ENCODE peak calls at places on chromosomes 16 and 17, in eight cellular contexts. M is CD8-positive, alpha-beta T cell; G is upper lobe of right lung; D is A549; W is AG10803; J is body of pancreas; V is CD4-positive, alpha-beta memory T cell; K is SK-N-SH. R is an unnamed sample.
A peak's percentile ranks its signal among the peaks of the same experiment; 100 is the strongest.

GRCh38 chr16:67538666-67539101 is 10.1 kb downstream of the RIPOR1 start:
- DNase-seq in M (no peak), G (no peak), D (no peak), W (peak; percentile 36), J (no peak), V (no peak), K (peak; percentile 38), R (no peak)

GRCh38 chr17:63842173-63842539 is 329 bp downstream of the SMARCD2 start:
- DNase-seq in M (peak; percentile 38), G (peak; percentile 81), D (no peak), W (no peak), J (peak; percentile 42), V (no peak), K (no peak), R (no peak)

GRCh38 chr17:63440770-63441335 is 5.3 kb downstream of the CYB561 start:
- DNase-seq in M (no peak), G (no peak), D (no peak), W (no peak), J (no peak), V (no peak), K (peak; percentile 71), R (no peak)

GRCh38 chr16:51968756-51969155 is 578.2 kb downstream of the TOX3 start:
- DNase-seq in M (no peak), G (no peak), D (no peak), W (peak; percentile 29), J (no peak), V (no peak), K (no peak), R (no peak)

GRCh38 chr17:79872762-79873161 is 33.5 kb upstream of the CBX4 start:
- DNase-seq in M (no peak), G (no peak), D (no peak), W (no peak), J (no peak), V (no peak), K (no peak), R (no peak)

GRCh38 chr16:3274490-3274889 is 8.8 kb upstream of the ZNF263 start:
- DNase-seq in M (no peak), G (no peak), D (no peak), W (no peak), J (no peak), V (no peak), K (no peak), R (no peak)

GRCh38 chr17:238964-239259 is 57.5 kb upstream of the DOC2B start:
- DNase-seq in M (no peak), G (peak; percentile 43), D (no peak), W (no peak), J (peak; percentile 9), V (no peak), K (no peak), R (no peak)

GRCh38 chr17:9232155-9232475 is 210.8 kb downstream of the NTN1 start:
- DNase-seq in M (no peak), G (no peak), D (no peak), W (no peak), J (no peak), V (no peak), K (no peak), R (no peak)

GRCh38 chr17:33520404-33521032 is 227.4 kb upstream of the ASIC2 start:
- DNase-seq in M (peak; percentile 38), G (no peak), D (peak; percentile 61), W (peak; percentile 3), J (peak; percentile 30), V (no peak), K (peak; percentile 83), R (no peak)

GRCh38 chr16:19497181-19497580 is 24.7 kb downstream of the GDE1 start:
- DNase-seq in M (no peak), G (no peak), D (no peak), W (no peak), J (no peak), V (no peak), K (no peak), R (no peak)

GRCh38 chr16:13733561-13733960 is 186.4 kb upstream of the ERCC4 start:
- DNase-seq in M (no peak), G (no peak), D (no peak), W (no peak), J (no peak), V (no peak), K (no peak), R (no peak)

GRCh38 chr16:82684246-82684645 is 57.5 kb downstream of the CDH13 start:
- DNase-seq in M (no peak), G (no peak), D (no peak), W (peak; percentile 58), J (no peak), V (no peak), K (no peak), R (no peak)

GRCh38 chr16:22977294-22977697 is 163.3 kb downstream of the HS3ST2 start:
- DNase-seq in M (no peak), G (no peak), D (no peak), W (peak; percentile 6), J (no peak), V (no peak), K (no peak), R (no peak)

GRCh38 chr17:4229627-4230026 is 34.2 kb downstream of the ANKFY1 start:
- DNase-seq in M (no peak), G (no peak), D (no peak), W (peak; percentile 91), J (peak; percentile 29), V (no peak), K (no peak), R (peak; percentile 29)

GRCh38 chr16:89374393-89374948 is 115.9 kb downstream of the ANKRD11 start:
- DNase-seq in M (no peak), G (no peak), D (no peak), W (no peak), J (no peak), V (no peak), K (peak; percentile 79), R (no peak)

GRCh38 chr16:88941933-88942909 is 34.8 kb downstream of the CBFA2T3 start:
- DNase-seq in M (peak; percentile 59), G (no peak), D (peak; percentile 81), W (no peak), J (no peak), V (peak; percentile 42), K (peak; percentile 95), R (no peak)

GRCh38 chr16:56986361-56986760 is 3.0 kb upstream of the NLRC5 start:
- DNase-seq in M (no peak), G (no peak), D (no peak), W (no peak), J (no peak), V (no peak), K (no peak), R (no peak)

GRCh38 chr17:14581181-14581830 is 280.4 kb downstream of the HS3ST3B1 start:
- DNase-seq in M (no peak), G (no peak), D (no peak), W (no peak), J (no peak), V (no peak), K (no peak), R (no peak)

GRCh38 chr17:9021985-9022552 is 759 bp downstream of the NTN1 start:
- DNase-seq in M (no peak), G (peak; percentile 65), D (no peak), W (peak; percentile 31), J (peak; percentile 34), V (no peak), K (peak; percentile 41), R (no peak)

GRCh38 chr17:26818736-26819135 is 475.2 kb upstream of the WSB1 start:
- DNase-seq in M (no peak), G (no peak), D (no peak), W (peak; percentile 8), J (no peak), V (no peak), K (no peak), R (no peak)

GRCh38 chr17:49114703-49115102 is 17.9 kb upstream of the B4GALNT2 start:
- DNase-seq in M (no peak), G (no peak), D (no peak), W (no peak), J (no peak), V (no peak), K (no peak), R (no peak)

GRCh38 chr17:47836601-47837000 is 4.5 kb downstream of the SCRN2 start:
- DNase-seq in M (no peak), G (no peak), D (no peak), W (no peak), J (no peak), V (no peak), K (no peak), R (no peak)
- H3K4me3 ChIP-seq in M (no peak overlapping the region), G (no peak overlapping the region), D (no peak overlapping the region), W (no peak overlapping the region), J (no peak overlapping the region), V (no peak overlapping the region), K (no peak overlapping the region), R (no peak overlapping the region)

GRCh38 chr17:19386974-19387920 is at the start of gene MFAP4:
- DNase-seq in M (no peak), G (no peak), D (no peak), W (peak; percentile 96), J (peak; percentile 54), V (no peak), K (peak; percentile 91), R (peak; percentile 73)
- H3K4me3 ChIP-seq in M (no peak within 1 kb of the TSS), G (peak within 1 kb of the TSS; percentile 44), D (no peak within 1 kb of the TSS), W (peak within 1 kb of the TSS; percentile 86), J (no peak within 1 kb of the TSS), V (no peak within 1 kb of the TSS), K (peak within 1 kb of the TSS; percentile 69), R (peak within 1 kb of the TSS; percentile 49)

DNA sequence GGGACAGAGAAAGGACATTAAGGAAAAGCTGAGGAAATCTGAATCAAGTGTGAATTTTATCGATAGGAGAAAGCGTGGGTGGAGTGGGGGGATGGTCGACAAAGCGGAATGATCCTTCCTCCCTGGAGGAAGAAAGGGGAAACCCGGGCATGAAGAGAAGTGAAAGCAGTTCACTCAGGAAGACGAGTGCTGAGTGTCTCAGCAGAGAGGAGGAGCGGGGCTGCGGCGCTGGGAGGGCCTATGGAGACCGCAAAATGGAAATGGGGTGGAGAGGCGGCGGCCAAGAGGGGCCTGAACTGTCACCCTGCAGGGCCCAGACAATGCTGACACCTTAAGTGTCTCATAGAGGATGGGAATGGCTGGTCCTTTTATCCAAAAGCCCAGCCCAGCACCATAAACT is 8.7 kb downstream of the ZDHHC7 start:
- DNase-seq in M (no peak), G (peak; percentile 78), D (no peak), W (no peak), J (no peak), V (no peak), K (no peak), R (no peak)
- H3K4me3 ChIP-seq in M (no peak overlapping the region), G (no peak overlapping the region), D (no peak overlapping the region), W (no peak overlapping the region), J (no peak overlapping the region), V (no peak overlapping the region), K (no peak overlapping the region), R (no peak overlapping the region)

GRCh38 chr17:58338454-58338841 is 9.9 kb upstream of the TSPOAP1 start:
- DNase-seq in M (no peak), G (no peak), D (no peak), W (no peak), J (no peak), V (no peak), K (no peak), R (no peak)

GRCh38 chr17:58341861-58342475 is 10.0 kb downstream of the SUPT4H1 start:
- DNase-seq in M (no peak), G (peak; percentile 27), D (no peak), W (no peak), J (no peak), V (no peak), K (no peak), R (no peak)

GRCh38 chr17:58338907-58339774 is 10.5 kb upstream of the TSPOAP1 start:
- DNase-seq in M (peak; percentile 53), G (peak; percentile 85), D (no peak), W (peak; percentile 80), J (no peak), V (no peak), K (peak; percentile 79), R (no peak)

GRCh38 chr17:58340623-58340876 is 11.5 kb downstream of the SUPT4H1 start:
- DNase-seq in M (no peak), G (no peak), D (no peak), W (no peak), J (no peak), V (no peak), K (no peak), R (no peak)

GRCh38 chr17:58339775-58340622 is 11.4 kb upstream of the TSPOAP1 start:
- DNase-seq in M (no peak), G (peak; percentile 27), D (no peak), W (no peak), J (no peak), V (no peak), K (peak; percentile 4), R (no peak)
- H3K4me3 ChIP-seq in M (peak overlapping the region; percentile 90), G (peak overlapping the region; percentile 45), D (no peak overlapping the region), W (peak overlapping the region; percentile 60), J (no peak overlapping the region), V (peak overlapping the region; percentile 99), K (no peak overlapping the region), R (no peak overlapping the region)